ENCODE peak calls at places on chromosomes 5 and 9, in five cellular contexts. U, P, J, N and R are unnamed samples.

GRCh38 chr5:112653638-112654037 is 84.0 kb upstream of the APC start:
- DNase-seq in U (no peak), P (no peak), J (no peak), N (no peak), R (peak)

GRCh38 chr5:98474802-98475201 is 298.7 kb upstream of the RGMB start:
- DNase-seq in U (no peak), P (no peak), J (peak), N (no peak), R (no peak)

GRCh38 chr5:151295138-151295537 is 8.4 kb downstream of the SLC36A3 start:
- DNase-seq in U (no peak), P (no peak), J (peak), N (no peak), R (no peak)

GRCh38 chr5:74063821-74064598 is 438.0 kb downstream of the ARHGEF28 start:
- DNase-seq in U (no peak), P (no peak), J (peak), N (peak), R (peak)

GRCh38 chr5:35618791-35619190 is 1.1 kb downstream of the SPEF2 start:
- DNase-seq in U (no peak), P (no peak), J (no peak), N (no peak), R (no peak)

GRCh38 chr9:126298319-126298801 is 28.3 kb upstream of the MVB12B start:
- DNase-seq in U (no peak), P (no peak), J (no peak), N (no peak), R (no peak)

GRCh38 chr5:176747670-176748072 is 62.7 kb upstream of the UNC5A start:
- DNase-seq in U (no peak), P (no peak), J (no peak), N (no peak), R (no peak)

GRCh38 chr9:76887003-76887821 is 18.7 kb downstream of the PRUNE2 start:
- DNase-seq in U (no peak), P (no peak), J (no peak), N (no peak), R (no peak)

GRCh38 chr5:115948013-115948605 is 14.2 kb upstream of the LVRN start:
- DNase-seq in U (no peak), P (no peak), J (peak), N (no peak), R (no peak)

GRCh38 chr9:134932171-134932570 is 14.5 kb upstream of the FCN1 start:
- DNase-seq in U (no peak), P (no peak), J (no peak), N (no peak), R (no peak)

GRCh38 chr5:150619359-150620230 is 20.9 kb upstream of the SYNPO start:
- DNase-seq in U (no peak), P (no peak), J (peak), N (no peak), R (peak)

GRCh38 chr9:81225586-81225985 is 463.8 kb downstream of the TLE1 start:
- DNase-seq in U (no peak), P (no peak), J (no peak), N (peak), R (no peak)

GRCh38 chr9:93087971-93088655 is 7.9 kb upstream of the CARD19 start:
- DNase-seq in U (no peak), P (no peak), J (no peak), N (no peak), R (no peak)

GRCh38 chr5:74546796-74547195 is 93.7 kb downstream of the ENC1 start:
- DNase-seq in U (no peak), P (no peak), J (peak), N (peak), R (no peak)

GRCh38 chr9:84947412-84947972 is 278.0 kb downstream of the NTRK2 start:
- DNase-seq in U (no peak), P (no peak), J (no peak), N (peak), R (no peak)

GRCh38 chr9:114799441-114799840 is 6.4 kb downstream of the TNFSF15 start:
- DNase-seq in U (no peak), P (peak), J (no peak), N (no peak), R (no peak)

GRCh38 chr5:36570268-36570667 is 36.1 kb upstream of the SLC1A3 start:
- DNase-seq in U (no peak), P (no peak), J (peak), N (no peak), R (no peak)

GRCh38 chr5:87231037-87231808 is 36.5 kb upstream of the RASA1 start:
- DNase-seq in U (no peak), P (no peak), J (no peak), N (no peak), R (no peak)

GRCh38 chr5:179307006-179307800 is 38.1 kb downstream of the ADAMTS2 start:
- DNase-seq in U (no peak), P (no peak), J (peak), N (no peak), R (no peak)

GRCh38 chr9:76292246-76292645 is 102.0 kb downstream of the RFK start:
- DNase-seq in U (no peak), P (no peak), J (peak), N (no peak), R (no peak)

GRCh38 chr5:176762489-176762888 is 47.9 kb upstream of the UNC5A start:
- DNase-seq in U (no peak), P (no peak), J (no peak), N (peak), R (no peak)

GRCh38 chr5:142869883-142870282 is 99.7 kb downstream of the ARHGAP26 start:
- DNase-seq in U (no peak), P (no peak), J (no peak), N (no peak), R (no peak)

GRCh38 chr5:9498541-9499497 is 47.1 kb downstream of the SEMA5A start:
- DNase-seq in U (no peak), P (peak), J (peak), N (peak), R (no peak)

GRCh38 chr5:54360089-54360488 is 49.7 kb upstream of the ARL15 start:
- DNase-seq in U (no peak), P (no peak), J (peak), N (peak), R (no peak)

GRCh38 chr9:120755827-120756434 is 37.3 kb downstream of the FBXW2 start:
- DNase-seq in U (no peak), P (peak), J (peak), N (peak), R (no peak)

GRCh38 chr5:117454716-117455212 is 880.1 kb upstream of the SEMA6A start:
- DNase-seq in U (no peak), P (peak), J (peak), N (peak), R (no peak)

GRCh38 chr9:33147770-33148169 is 19.4 kb downstream of the B4GALT1 start:
- DNase-seq in U (no peak), P (no peak), J (no peak), N (no peak), R (no peak)

GRCh38 chr9:91857291-91857781 is 92.7 kb downstream of the ROR2 start:
- DNase-seq in U (no peak), P (no peak), J (peak), N (no peak), R (no peak)

GRCh38 chr5:145681686-145682085 is 153.5 kb downstream of the PRELID2 start:
- DNase-seq in U (no peak), P (peak), J (peak), N (peak), R (peak)

GRCh38 chr5:36581070-36581469 is 25.3 kb upstream of the SLC1A3 start:
- DNase-seq in U (no peak), P (no peak), J (no peak), N (no peak), R (no peak)

GRCh38 chr5:32251864-32252458 is 60.8 kb downstream of the MTMR12 start:
- DNase-seq in U (no peak), P (no peak), J (no peak), N (no peak), R (no peak)

GRCh38 chr5:78961743-78962142 is 23.4 kb downstream of the ARSB start:
- DNase-seq in U (no peak), P (no peak), J (peak), N (no peak), R (no peak)

GRCh38 chr9:83920469-83920941 is 727 bp downstream of the KIF27 start:
- DNase-seq in U (no peak), P (peak), J (peak), N (no peak), R (no peak)

GRCh38 chr9:4243113-4243512 is 56.8 kb downstream of the GLIS3 start:
- DNase-seq in U (no peak), P (no peak), J (no peak), N (no peak), R (no peak)

GRCh38 chr5:31759925-31760324 is 121.0 kb downstream of the PDZD2 start:
- DNase-seq in U (no peak), P (no peak), J (no peak), N (no peak), R (no peak)

GRCh38 chr9:112061152-112061740 is 113.9 kb downstream of the SUSD1 start:
- DNase-seq in U (peak), P (no peak), J (peak), N (peak), R (peak)

GRCh38 chr5:139711067-139711851 is 63.1 kb downstream of the CXXC5 start:
- DNase-seq in U (no peak), P (peak), J (peak), N (peak), R (no peak)

GRCh38 chr5:150774145-150774544 is 4.4 kb upstream of the SMIM3 start:
- DNase-seq in U (no peak), P (no peak), J (peak), N (peak), R (peak)

GRCh38 chr5:178284095-178284675 is 51.6 kb upstream of the PHYKPL start:
- DNase-seq in U (no peak), P (no peak), J (peak), N (no peak), R (no peak)

GRCh38 chr5:97044057-97044456 is 98.4 kb downstream of the LIX1 start:
- DNase-seq in U (no peak), P (peak), J (peak), N (no peak), R (no peak)
- TF ChIP-seq CTCF in U (peak), P (peak), J (peak), N (no peak), R (peak)

GRCh38 chr9:72612449-72612848 is 91.0 kb downstream of the TMC1 start:
- DNase-seq in U (no peak), P (no peak), J (no peak), N (no peak), R (no peak)
- TF ChIP-seq CTCF in U (no peak), P (no peak), J (peak), N (no peak), R (no peak)

GRCh38 chr9:34651876-34652602 is at the start of gene IL11RA:
- DNase-seq in U (no peak), P (peak), J (peak), N (peak), R (no peak)
- TF ChIP-seq CTCF in U (no peak), P (peak), J (no peak), N (no peak), R (no peak)

GRCh38 chr5:8461543-8461942 is 592.6 kb downstream of the MTRR start:
- DNase-seq in U (no peak), P (no peak), J (no peak), N (no peak), R (no peak)

GRCh38 chr5:8456846-8457186 is 587.9 kb downstream of the MTRR start:
- DNase-seq in U (no peak), P (no peak), J (no peak), N (no peak), R (no peak)

GRCh38 chr5:8457187-8458037 is 588.5 kb downstream of the MTRR start:
- DNase-seq in U (peak), P (peak), J (peak), N (peak), R (peak)

GRCh38 chr5:8458038-8458383 is 589.1 kb downstream of the MTRR start:
- DNase-seq in U (no peak), P (peak), J (peak), N (peak), R (no peak)

GRCh38 chr5:8462565-8462964 is 593.6 kb downstream of the MTRR start:
- DNase-seq in U (no peak), P (no peak), J (no peak), N (no peak), R (no peak)
- TF ChIP-seq CTCF in U (no peak), P (no peak), J (no peak), N (no peak), R (no peak)

GRCh38 chr5:171310334-171310815 is 1.3 kb downstream of the TLX3 start:
- DNase-seq in U (no peak), P (no peak), J (no peak), N (no peak), R (no peak)

GRCh38 chr5:171308453-171309275 is at the start of gene TLX3:
- DNase-seq in U (no peak), P (no peak), J (no peak), N (peak), R (no peak)

GRCh38 chr5:171310816-171311697 is 2.0 kb downstream of the TLX3 start:
- DNase-seq in U (no peak), P (peak), J (peak), N (peak), R (no peak)

GRCh38 chr5:171309276-171309525 is 153 bp downstream of the TLX3 start:
- DNase-seq in U (no peak), P (no peak), J (no peak), N (no peak), R (no peak)

DNA sequence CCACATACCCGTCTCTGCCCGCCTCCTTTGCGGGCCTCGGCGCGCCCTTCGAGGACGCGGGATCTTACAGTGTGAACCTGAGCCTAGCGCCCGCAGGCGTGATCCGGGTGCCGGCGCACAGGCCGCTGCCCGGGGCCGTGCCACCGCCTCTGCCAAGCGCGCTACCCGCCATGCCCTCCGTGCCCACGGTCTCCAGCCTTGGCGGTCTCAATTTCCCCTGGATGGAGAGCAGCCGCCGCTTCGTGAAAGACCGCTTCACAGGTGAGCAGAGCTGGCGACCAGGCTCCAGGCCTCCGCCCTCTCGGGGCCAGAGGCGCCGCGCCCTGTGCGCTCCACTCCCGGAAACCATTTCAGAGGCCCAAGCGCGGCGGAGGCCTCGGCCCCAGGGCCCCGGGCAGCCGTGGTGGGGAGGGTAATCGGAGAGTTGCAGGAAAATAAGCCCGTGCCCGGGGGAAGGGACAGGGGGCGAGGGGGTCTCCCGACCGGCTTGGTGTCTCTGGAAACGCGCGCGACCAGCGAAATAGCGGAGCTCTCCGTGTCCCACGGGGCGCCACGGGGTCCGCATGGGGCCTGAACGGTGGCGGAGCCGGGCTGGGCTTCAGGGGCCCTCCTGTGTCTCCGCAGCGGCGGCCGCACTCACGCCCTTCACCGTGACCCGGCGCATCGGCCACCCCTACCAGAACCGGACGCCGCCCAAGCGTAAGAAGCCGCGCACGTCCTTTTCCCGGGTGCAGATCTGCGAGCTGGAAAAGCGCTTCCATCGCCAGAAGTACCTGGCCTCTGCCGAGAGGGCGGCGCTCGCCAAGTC is 682 bp downstream of the TLX3 start:
- DNase-seq in U (no peak), P (no peak), J (no peak), N (peak), R (no peak)
- TF ChIP-seq CTCF in U (no peak), P (no peak), J (peak), N (no peak), R (peak)

GRCh38 chr5:141039517-141039916 is 11.7 kb upstream of the PCDHB1 start:
- DNase-seq in U (no peak), P (no peak), J (no peak), N (peak), R (no peak)

GRCh38 chr5:141040763-141041426 is 10.3 kb upstream of the PCDHB1 start:
- DNase-seq in U (peak), P (peak), J (peak), N (peak), R (peak)

GRCh38 chr5:141041427-141041785 is 9.8 kb upstream of the PCDHB1 start:
- DNase-seq in U (no peak), P (no peak), J (no peak), N (no peak), R (no peak)

GRCh38 chr5:141039061-141039460 is 12.1 kb upstream of the PCDHB1 start:
- DNase-seq in U (no peak), P (no peak), J (no peak), N (no peak), R (no peak)

DNA sequence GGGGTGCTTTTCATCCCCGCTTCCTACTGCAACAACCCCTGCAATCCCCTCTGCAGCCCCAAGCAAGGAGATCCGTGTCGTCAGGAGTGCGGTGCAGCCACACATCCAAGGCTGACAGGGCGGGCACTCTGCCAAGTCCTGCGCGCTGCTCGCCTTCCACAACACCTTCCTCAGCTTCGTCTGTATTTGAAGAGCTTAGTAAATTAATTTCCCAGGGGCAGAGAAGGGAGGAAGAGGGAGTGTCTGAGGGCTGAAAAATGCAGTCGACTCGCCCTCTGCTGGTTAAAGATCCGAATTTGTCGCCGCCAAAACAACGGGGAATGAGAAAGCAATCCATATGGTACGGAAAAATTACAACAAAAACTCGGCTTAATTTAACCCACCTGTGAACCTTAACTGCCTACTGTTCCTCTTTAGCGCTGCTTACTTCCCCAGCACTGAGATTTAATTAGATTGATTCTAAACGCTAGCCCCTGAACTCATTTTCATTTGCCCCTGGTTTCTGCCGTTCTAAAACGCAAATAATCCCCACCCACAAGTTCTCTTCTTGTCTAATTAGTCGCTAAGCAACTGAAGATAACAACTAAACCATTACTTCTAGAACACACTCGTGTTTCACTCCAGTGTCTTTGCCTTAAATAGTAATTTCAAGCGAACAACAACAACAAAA is 10.9 kb upstream of the PCDHB1 start:
- DNase-seq in U (no peak), P (no peak), J (peak), N (peak), R (no peak)
- TF ChIP-seq CTCF in U (peak), P (no peak), J (peak), N (peak), R (no peak)

GRCh38 chr5:93607367-93608258 is 24.6 kb downstream of the NR2F1 start:
- DNase-seq in U (no peak), P (peak), J (peak), N (peak), R (no peak)
- TF ChIP-seq CTCF in U (peak), P (peak), J (peak), N (peak), R (peak)

GRCh38 chr5:28770307-28770706 is 1731.9 kb upstream of the CDH9 start:
- DNase-seq in U (no peak), P (no peak), J (no peak), N (no peak), R (no peak)

DNA sequence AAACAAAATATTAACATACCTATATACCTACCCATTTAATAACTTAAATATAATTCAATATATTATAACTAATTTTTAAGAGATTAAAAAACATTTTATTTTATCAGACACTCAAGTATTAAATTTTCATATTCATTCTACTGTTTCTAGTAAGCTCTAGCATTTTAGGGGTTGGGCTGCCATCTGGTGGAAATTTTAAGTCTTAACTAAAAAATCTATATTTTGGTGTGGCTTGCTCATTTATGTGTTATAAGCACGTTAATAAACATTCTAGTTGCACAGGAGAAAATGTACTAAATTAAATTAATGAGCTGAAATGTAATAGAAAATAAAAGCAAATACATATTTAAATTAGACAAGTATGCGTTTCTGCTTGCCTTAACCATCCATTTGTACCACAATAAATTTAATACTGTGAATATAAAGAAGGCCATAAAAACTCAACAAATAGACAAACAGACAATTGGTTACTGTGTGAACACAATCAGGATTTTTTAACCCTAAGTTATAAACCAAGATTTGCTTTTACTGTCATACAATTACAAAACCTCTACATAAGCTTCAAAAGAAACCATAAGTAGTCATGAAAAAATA is 1728.3 kb upstream of the CDH9 start:
- DNase-seq in U (no peak), P (peak), J (peak), N (peak), R (no peak)
- TF ChIP-seq CTCF in U (no peak), P (peak), J (peak), N (peak), R (no peak)